ENCODE peak calls at places on chromosomes 12 and 14, in nine cellular contexts. One of them, this sample, is unnamed.

GRCh38 chr12:46794593-46795190 is 31.1 kb downstream of the SLC38A4 start:
- DNase-seq in thyroid gland: no peak
- DNase-seq in tibial artery: no peak
- DNase-seq in activated T-cell treated with anti-CD3 and anti-CD28 coated beads, Interleukin-2, amount 50 U/mL, for 72 hours: peak
- DNase-seq in hippocampal formation: no peak
- DNase-seq in NCI-H1694: no peak
- DNase-seq in activated CD4-positive, alpha-beta T cell treated with anti-CD3 and anti-CD28 coated beads, Interleukin-2, amount 10 ng/mL, durations not matched to agents 7 days and 5 days: no peak
- DNase-seq in psoas muscle: no peak
- DNase-seq in lower leg skin: no peak
- DNase-seq in this sample: no peak

GRCh38 chr12:53402871-53403270 is 20.8 kb upstream of the AMHR2 start:
- DNase-seq in thyroid gland: peak
- DNase-seq in tibial artery: no peak
- DNase-seq in activated T-cell treated with anti-CD3 and anti-CD28 coated beads, Interleukin-2, amount 50 U/mL, for 72 hours: no peak
- DNase-seq in hippocampal formation: no peak
- DNase-seq in NCI-H1694: no peak
- DNase-seq in activated CD4-positive, alpha-beta T cell treated with anti-CD3 and anti-CD28 coated beads, Interleukin-2, amount 10 ng/mL, durations not matched to agents 7 days and 5 days: no peak
- DNase-seq in psoas muscle: no peak
- DNase-seq in lower leg skin: no peak
- DNase-seq in this sample: no peak

GRCh38 chr12:52181757-52182156 is 10.1 kb downstream of the KRT80 start:
- DNase-seq in thyroid gland: no peak
- DNase-seq in tibial artery: no peak
- DNase-seq in activated T-cell treated with anti-CD3 and anti-CD28 coated beads, Interleukin-2, amount 50 U/mL, for 72 hours: no peak
- DNase-seq in hippocampal formation: no peak
- DNase-seq in NCI-H1694: peak
- DNase-seq in activated CD4-positive, alpha-beta T cell treated with anti-CD3 and anti-CD28 coated beads, Interleukin-2, amount 10 ng/mL, durations not matched to agents 7 days and 5 days: no peak
- DNase-seq in psoas muscle: no peak
- DNase-seq in lower leg skin: no peak
- DNase-seq in this sample: no peak

GRCh38 chr12:93302331-93303229 is 75.1 kb upstream of the NUDT4 start:
- DNase-seq in thyroid gland: peak
- DNase-seq in tibial artery: no peak
- DNase-seq in activated T-cell treated with anti-CD3 and anti-CD28 coated beads, Interleukin-2, amount 50 U/mL, for 72 hours: no peak
- DNase-seq in hippocampal formation: no peak
- DNase-seq in NCI-H1694: no peak
- DNase-seq in activated CD4-positive, alpha-beta T cell treated with anti-CD3 and anti-CD28 coated beads, Interleukin-2, amount 10 ng/mL, durations not matched to agents 7 days and 5 days: no peak
- DNase-seq in psoas muscle: peak
- DNase-seq in lower leg skin: no peak
- DNase-seq in this sample: no peak

GRCh38 chr12:52798003-52798670 is 2.2 kb upstream of the KRT3 start:
- DNase-seq in thyroid gland: no peak
- DNase-seq in tibial artery: no peak
- DNase-seq in activated T-cell treated with anti-CD3 and anti-CD28 coated beads, Interleukin-2, amount 50 U/mL, for 72 hours: no peak
- DNase-seq in hippocampal formation: no peak
- DNase-seq in NCI-H1694: no peak
- DNase-seq in activated CD4-positive, alpha-beta T cell treated with anti-CD3 and anti-CD28 coated beads, Interleukin-2, amount 10 ng/mL, durations not matched to agents 7 days and 5 days: no peak
- DNase-seq in psoas muscle: no peak
- DNase-seq in lower leg skin: no peak
- DNase-seq in this sample: no peak

GRCh38 chr14:97827746-97828145 is 1030.6 kb downstream of the VRK1 start:
- DNase-seq in thyroid gland: no peak
- DNase-seq in tibial artery: no peak
- DNase-seq in activated T-cell treated with anti-CD3 and anti-CD28 coated beads, Interleukin-2, amount 50 U/mL, for 72 hours: no peak
- DNase-seq in hippocampal formation: no peak
- DNase-seq in NCI-H1694: no peak
- DNase-seq in activated CD4-positive, alpha-beta T cell treated with anti-CD3 and anti-CD28 coated beads, Interleukin-2, amount 10 ng/mL, durations not matched to agents 7 days and 5 days: no peak
- DNase-seq in psoas muscle: no peak
- DNase-seq in lower leg skin: no peak
- DNase-seq in this sample: no peak

GRCh38 chr14:52031781-52032180 is 37.1 kb downstream of the NID2 start:
- DNase-seq in thyroid gland: peak
- DNase-seq in tibial artery: peak
- DNase-seq in activated T-cell treated with anti-CD3 and anti-CD28 coated beads, Interleukin-2, amount 50 U/mL, for 72 hours: no peak
- DNase-seq in hippocampal formation: no peak
- DNase-seq in NCI-H1694: no peak
- DNase-seq in activated CD4-positive, alpha-beta T cell treated with anti-CD3 and anti-CD28 coated beads, Interleukin-2, amount 10 ng/mL, durations not matched to agents 7 days and 5 days: no peak
- DNase-seq in psoas muscle: peak
- DNase-seq in lower leg skin: no peak
- DNase-seq in this sample: no peak

GRCh38 chr12:44317651-44318126 is 481.8 kb downstream of the TMEM117 start:
- DNase-seq in thyroid gland: no peak
- DNase-seq in tibial artery: no peak
- DNase-seq in activated T-cell treated with anti-CD3 and anti-CD28 coated beads, Interleukin-2, amount 50 U/mL, for 72 hours: no peak
- DNase-seq in hippocampal formation: no peak
- DNase-seq in NCI-H1694: peak
- DNase-seq in activated CD4-positive, alpha-beta T cell treated with anti-CD3 and anti-CD28 coated beads, Interleukin-2, amount 10 ng/mL, durations not matched to agents 7 days and 5 days: peak
- DNase-seq in psoas muscle: no peak
- DNase-seq in lower leg skin: no peak
- DNase-seq in this sample: no peak

GRCh38 chr12:127760996-127761395 is 506.0 kb upstream of the TMEM132C start:
- DNase-seq in thyroid gland: no peak
- DNase-seq in tibial artery: no peak
- DNase-seq in activated T-cell treated with anti-CD3 and anti-CD28 coated beads, Interleukin-2, amount 50 U/mL, for 72 hours: no peak
- DNase-seq in hippocampal formation: no peak
- DNase-seq in NCI-H1694: no peak
- DNase-seq in activated CD4-positive, alpha-beta T cell treated with anti-CD3 and anti-CD28 coated beads, Interleukin-2, amount 10 ng/mL, durations not matched to agents 7 days and 5 days: no peak
- DNase-seq in psoas muscle: no peak
- DNase-seq in lower leg skin: no peak
- DNase-seq in this sample: no peak

GRCh38 chr12:6383572-6384498 is at the start of gene LTBR:
- DNase-seq in thyroid gland: peak
- DNase-seq in tibial artery: peak
- DNase-seq in activated T-cell treated with anti-CD3 and anti-CD28 coated beads, Interleukin-2, amount 50 U/mL, for 72 hours: peak
- DNase-seq in hippocampal formation: no peak
- DNase-seq in NCI-H1694: no peak
- DNase-seq in activated CD4-positive, alpha-beta T cell treated with anti-CD3 and anti-CD28 coated beads, Interleukin-2, amount 10 ng/mL, durations not matched to agents 7 days and 5 days: no peak
- DNase-seq in psoas muscle: peak
- DNase-seq in lower leg skin: peak
- DNase-seq in this sample: peak

GRCh38 chr14:80456200-80456599 is 244.9 kb upstream of the DIO2 start:
- DNase-seq in thyroid gland: no peak
- DNase-seq in tibial artery: no peak
- DNase-seq in activated T-cell treated with anti-CD3 and anti-CD28 coated beads, Interleukin-2, amount 50 U/mL, for 72 hours: no peak
- DNase-seq in hippocampal formation: no peak
- DNase-seq in NCI-H1694: no peak
- DNase-seq in activated CD4-positive, alpha-beta T cell treated with anti-CD3 and anti-CD28 coated beads, Interleukin-2, amount 10 ng/mL, durations not matched to agents 7 days and 5 days: no peak
- DNase-seq in psoas muscle: no peak
- DNase-seq in lower leg skin: no peak
- DNase-seq in this sample: no peak

GRCh38 chr12:100823988-100824387 is 29.4 kb downstream of the ANO4 start:
- DNase-seq in thyroid gland: no peak
- DNase-seq in tibial artery: no peak
- DNase-seq in activated T-cell treated with anti-CD3 and anti-CD28 coated beads, Interleukin-2, amount 50 U/mL, for 72 hours: no peak
- DNase-seq in hippocampal formation: no peak
- DNase-seq in NCI-H1694: no peak
- DNase-seq in activated CD4-positive, alpha-beta T cell treated with anti-CD3 and anti-CD28 coated beads, Interleukin-2, amount 10 ng/mL, durations not matched to agents 7 days and 5 days: no peak
- DNase-seq in psoas muscle: no peak
- DNase-seq in lower leg skin: no peak
- DNase-seq in this sample: no peak

GRCh38 chr14:95758331-95758730 is 44.4 kb upstream of the TCL1A start:
- DNase-seq in thyroid gland: no peak
- DNase-seq in tibial artery: no peak
- DNase-seq in activated T-cell treated with anti-CD3 and anti-CD28 coated beads, Interleukin-2, amount 50 U/mL, for 72 hours: no peak
- DNase-seq in hippocampal formation: no peak
- DNase-seq in NCI-H1694: no peak
- DNase-seq in activated CD4-positive, alpha-beta T cell treated with anti-CD3 and anti-CD28 coated beads, Interleukin-2, amount 10 ng/mL, durations not matched to agents 7 days and 5 days: no peak
- DNase-seq in psoas muscle: no peak
- DNase-seq in lower leg skin: no peak
- DNase-seq in this sample: no peak

GRCh38 chr12:115313929-115314328 is 630.0 kb upstream of the TBX3 start:
- DNase-seq in thyroid gland: no peak
- DNase-seq in tibial artery: no peak
- DNase-seq in activated T-cell treated with anti-CD3 and anti-CD28 coated beads, Interleukin-2, amount 50 U/mL, for 72 hours: no peak
- DNase-seq in hippocampal formation: no peak
- DNase-seq in NCI-H1694: no peak
- DNase-seq in activated CD4-positive, alpha-beta T cell treated with anti-CD3 and anti-CD28 coated beads, Interleukin-2, amount 10 ng/mL, durations not matched to agents 7 days and 5 days: no peak
- DNase-seq in psoas muscle: no peak
- DNase-seq in lower leg skin: no peak
- DNase-seq in this sample: no peak

GRCh38 chr14:51442513-51443175 is 202.6 kb downstream of the TMX1 start:
- DNase-seq in thyroid gland: no peak
- DNase-seq in tibial artery: no peak
- DNase-seq in activated T-cell treated with anti-CD3 and anti-CD28 coated beads, Interleukin-2, amount 50 U/mL, for 72 hours: no peak
- DNase-seq in hippocampal formation: no peak
- DNase-seq in NCI-H1694: no peak
- DNase-seq in activated CD4-positive, alpha-beta T cell treated with anti-CD3 and anti-CD28 coated beads, Interleukin-2, amount 10 ng/mL, durations not matched to agents 7 days and 5 days: no peak
- DNase-seq in psoas muscle: no peak
- DNase-seq in lower leg skin: no peak
- DNase-seq in this sample: no peak

GRCh38 chr14:92622311-92622710 is 108.7 kb downstream of the RIN3 start:
- DNase-seq in thyroid gland: no peak
- DNase-seq in tibial artery: no peak
- DNase-seq in activated T-cell treated with anti-CD3 and anti-CD28 coated beads, Interleukin-2, amount 50 U/mL, for 72 hours: no peak
- DNase-seq in hippocampal formation: no peak
- DNase-seq in NCI-H1694: no peak
- DNase-seq in activated CD4-positive, alpha-beta T cell treated with anti-CD3 and anti-CD28 coated beads, Interleukin-2, amount 10 ng/mL, durations not matched to agents 7 days and 5 days: no peak
- DNase-seq in psoas muscle: no peak
- DNase-seq in lower leg skin: no peak
- DNase-seq in this sample: no peak

GRCh38 chr14:98136019-98136418 is 1136.0 kb downstream of the BCL11B start:
- DNase-seq in thyroid gland: no peak
- DNase-seq in tibial artery: no peak
- DNase-seq in activated T-cell treated with anti-CD3 and anti-CD28 coated beads, Interleukin-2, amount 50 U/mL, for 72 hours: peak
- DNase-seq in hippocampal formation: no peak
- DNase-seq in NCI-H1694: no peak
- DNase-seq in activated CD4-positive, alpha-beta T cell treated with anti-CD3 and anti-CD28 coated beads, Interleukin-2, amount 10 ng/mL, durations not matched to agents 7 days and 5 days: peak
- DNase-seq in psoas muscle: no peak
- DNase-seq in lower leg skin: no peak
- DNase-seq in this sample: no peak

GRCh38 chr12:113683566-113683965 is 211.9 kb upstream of the LHX5 start:
- DNase-seq in thyroid gland: no peak
- DNase-seq in tibial artery: no peak
- DNase-seq in activated T-cell treated with anti-CD3 and anti-CD28 coated beads, Interleukin-2, amount 50 U/mL, for 72 hours: no peak
- DNase-seq in hippocampal formation: no peak
- DNase-seq in NCI-H1694: peak
- DNase-seq in activated CD4-positive, alpha-beta T cell treated with anti-CD3 and anti-CD28 coated beads, Interleukin-2, amount 10 ng/mL, durations not matched to agents 7 days and 5 days: no peak
- DNase-seq in psoas muscle: no peak
- DNase-seq in lower leg skin: no peak
- DNase-seq in this sample: no peak

GRCh38 chr12:51694146-51694545 is 103.1 kb downstream of the SCN8A start:
- DNase-seq in thyroid gland: no peak
- DNase-seq in tibial artery: no peak
- DNase-seq in activated T-cell treated with anti-CD3 and anti-CD28 coated beads, Interleukin-2, amount 50 U/mL, for 72 hours: no peak
- DNase-seq in hippocampal formation: no peak
- DNase-seq in NCI-H1694: no peak
- DNase-seq in activated CD4-positive, alpha-beta T cell treated with anti-CD3 and anti-CD28 coated beads, Interleukin-2, amount 10 ng/mL, durations not matched to agents 7 days and 5 days: no peak
- DNase-seq in psoas muscle: no peak
- DNase-seq in lower leg skin: no peak
- DNase-seq in this sample: no peak

GRCh38 chr14:85471744-85472143 is 58.2 kb upstream of the FLRT2 start:
- DNase-seq in thyroid gland: peak
- DNase-seq in tibial artery: no peak
- DNase-seq in activated T-cell treated with anti-CD3 and anti-CD28 coated beads, Interleukin-2, amount 50 U/mL, for 72 hours: no peak
- DNase-seq in hippocampal formation: no peak
- DNase-seq in NCI-H1694: no peak
- DNase-seq in activated CD4-positive, alpha-beta T cell treated with anti-CD3 and anti-CD28 coated beads, Interleukin-2, amount 10 ng/mL, durations not matched to agents 7 days and 5 days: no peak
- DNase-seq in psoas muscle: no peak
- DNase-seq in lower leg skin: no peak
- DNase-seq in this sample: no peak

GRCh38 chr14:73752297-73752992 is 38.3 kb upstream of the PNMA1 start:
- DNase-seq in thyroid gland: peak
- DNase-seq in tibial artery: peak
- DNase-seq in activated T-cell treated with anti-CD3 and anti-CD28 coated beads, Interleukin-2, amount 50 U/mL, for 72 hours: no peak
- DNase-seq in hippocampal formation: no peak
- DNase-seq in NCI-H1694: peak
- DNase-seq in activated CD4-positive, alpha-beta T cell treated with anti-CD3 and anti-CD28 coated beads, Interleukin-2, amount 10 ng/mL, durations not matched to agents 7 days and 5 days: peak
- DNase-seq in psoas muscle: peak
- DNase-seq in lower leg skin: peak
- DNase-seq in this sample: no peak

GRCh38 chr12:109998241-109998903 is 858 bp upstream of the ANKRD13A start:
- DNase-seq in thyroid gland: no peak
- DNase-seq in tibial artery: no peak
- DNase-seq in activated T-cell treated with anti-CD3 and anti-CD28 coated beads, Interleukin-2, amount 50 U/mL, for 72 hours: no peak
- DNase-seq in hippocampal formation: no peak
- DNase-seq in NCI-H1694: no peak
- DNase-seq in activated CD4-positive, alpha-beta T cell treated with anti-CD3 and anti-CD28 coated beads, Interleukin-2, amount 10 ng/mL, durations not matched to agents 7 days and 5 days: no peak
- DNase-seq in psoas muscle: no peak
- DNase-seq in lower leg skin: no peak
- DNase-seq in this sample: no peak

GRCh38 chr12:49231881-49232650 is 32.8 kb upstream of the TUBA1C start:
- DNase-seq in thyroid gland: no peak
- DNase-seq in tibial artery: peak
- DNase-seq in activated T-cell treated with anti-CD3 and anti-CD28 coated beads, Interleukin-2, amount 50 U/mL, for 72 hours: no peak
- DNase-seq in hippocampal formation: no peak
- DNase-seq in NCI-H1694: peak
- DNase-seq in activated CD4-positive, alpha-beta T cell treated with anti-CD3 and anti-CD28 coated beads, Interleukin-2, amount 10 ng/mL, durations not matched to agents 7 days and 5 days: no peak
- DNase-seq in psoas muscle: no peak
- DNase-seq in lower leg skin: no peak
- DNase-seq in this sample: peak

GRCh38 chr14:59679872-59680271 is 103.3 kb upstream of the CCDC175 start:
- DNase-seq in thyroid gland: peak
- DNase-seq in tibial artery: peak
- DNase-seq in activated T-cell treated with anti-CD3 and anti-CD28 coated beads, Interleukin-2, amount 50 U/mL, for 72 hours: no peak
- DNase-seq in hippocampal formation: peak
- DNase-seq in NCI-H1694: no peak
- DNase-seq in activated CD4-positive, alpha-beta T cell treated with anti-CD3 and anti-CD28 coated beads, Interleukin-2, amount 10 ng/mL, durations not matched to agents 7 days and 5 days: no peak
- DNase-seq in psoas muscle: no peak
- DNase-seq in lower leg skin: peak
- DNase-seq in this sample: no peak

GRCh38 chr12:110281549-110282342 is 699 bp downstream of the ATP2A2 start:
- DNase-seq in thyroid gland: peak
- DNase-seq in tibial artery: peak
- DNase-seq in activated T-cell treated with anti-CD3 and anti-CD28 coated beads, Interleukin-2, amount 50 U/mL, for 72 hours: peak
- DNase-seq in hippocampal formation: no peak
- DNase-seq in NCI-H1694: no peak
- DNase-seq in activated CD4-positive, alpha-beta T cell treated with anti-CD3 and anti-CD28 coated beads, Interleukin-2, amount 10 ng/mL, durations not matched to agents 7 days and 5 days: peak
- DNase-seq in psoas muscle: peak
- DNase-seq in lower leg skin: peak
- DNase-seq in this sample: peak

GRCh38 chr14:70186826-70187483 is 1.8 kb downstream of the SLC8A3 start:
- DNase-seq in thyroid gland: no peak
- DNase-seq in tibial artery: no peak
- DNase-seq in activated T-cell treated with anti-CD3 and anti-CD28 coated beads, Interleukin-2, amount 50 U/mL, for 72 hours: peak
- DNase-seq in hippocampal formation: no peak
- DNase-seq in NCI-H1694: peak
- DNase-seq in activated CD4-positive, alpha-beta T cell treated with anti-CD3 and anti-CD28 coated beads, Interleukin-2, amount 10 ng/mL, durations not matched to agents 7 days and 5 days: no peak
- DNase-seq in psoas muscle: peak
- DNase-seq in lower leg skin: no peak
- DNase-seq in this sample: no peak

GRCh38 chr12:58502236-58502635 is 418.1 kb downstream of the LRIG3 start:
- DNase-seq in thyroid gland: no peak
- DNase-seq in tibial artery: no peak
- DNase-seq in activated T-cell treated with anti-CD3 and anti-CD28 coated beads, Interleukin-2, amount 50 U/mL, for 72 hours: no peak
- DNase-seq in hippocampal formation: no peak
- DNase-seq in NCI-H1694: peak
- DNase-seq in activated CD4-positive, alpha-beta T cell treated with anti-CD3 and anti-CD28 coated beads, Interleukin-2, amount 10 ng/mL, durations not matched to agents 7 days and 5 days: no peak
- DNase-seq in psoas muscle: no peak
- DNase-seq in lower leg skin: no peak
- DNase-seq in this sample: peak

GRCh38 chr12:58583541-58583940 is 336.8 kb downstream of the LRIG3 start:
- DNase-seq in thyroid gland: no peak
- DNase-seq in tibial artery: no peak
- DNase-seq in activated T-cell treated with anti-CD3 and anti-CD28 coated beads, Interleukin-2, amount 50 U/mL, for 72 hours: no peak
- DNase-seq in hippocampal formation: no peak
- DNase-seq in NCI-H1694: no peak
- DNase-seq in activated CD4-positive, alpha-beta T cell treated with anti-CD3 and anti-CD28 coated beads, Interleukin-2, amount 10 ng/mL, durations not matched to agents 7 days and 5 days: no peak
- DNase-seq in psoas muscle: peak
- DNase-seq in lower leg skin: peak
- DNase-seq in this sample: no peak

GRCh38 chr14:20682435-20683124 is 1.8 kb upstream of the RNASE4 start:
- DNase-seq in thyroid gland: peak
- DNase-seq in tibial artery: peak
- DNase-seq in activated T-cell treated with anti-CD3 and anti-CD28 coated beads, Interleukin-2, amount 50 U/mL, for 72 hours: peak
- DNase-seq in hippocampal formation: peak
- DNase-seq in NCI-H1694: peak
- DNase-seq in activated CD4-positive, alpha-beta T cell treated with anti-CD3 and anti-CD28 coated beads, Interleukin-2, amount 10 ng/mL, durations not matched to agents 7 days and 5 days: peak
- DNase-seq in psoas muscle: peak
- DNase-seq in lower leg skin: peak
- DNase-seq in this sample: peak

GRCh38 chr12:78260976-78261375 is 430.3 kb downstream of the NAV3 start:
- DNase-seq in thyroid gland: no peak
- DNase-seq in tibial artery: no peak
- DNase-seq in activated T-cell treated with anti-CD3 and anti-CD28 coated beads, Interleukin-2, amount 50 U/mL, for 72 hours: no peak
- DNase-seq in hippocampal formation: no peak
- DNase-seq in NCI-H1694: no peak
- DNase-seq in activated CD4-positive, alpha-beta T cell treated with anti-CD3 and anti-CD28 coated beads, Interleukin-2, amount 10 ng/mL, durations not matched to agents 7 days and 5 days: no peak
- DNase-seq in psoas muscle: no peak
- DNase-seq in lower leg skin: no peak
- DNase-seq in this sample: no peak

GRCh38 chr12:48816148-48816854 is 2.0 kb upstream of the CACNB3 start:
- DNase-seq in thyroid gland: peak
- DNase-seq in tibial artery: no peak
- DNase-seq in activated T-cell treated with anti-CD3 and anti-CD28 coated beads, Interleukin-2, amount 50 U/mL, for 72 hours: no peak
- DNase-seq in hippocampal formation: no peak
- DNase-seq in NCI-H1694: no peak
- DNase-seq in activated CD4-positive, alpha-beta T cell treated with anti-CD3 and anti-CD28 coated beads, Interleukin-2, amount 10 ng/mL, durations not matched to agents 7 days and 5 days: no peak
- DNase-seq in psoas muscle: no peak
- DNase-seq in lower leg skin: no peak
- DNase-seq in this sample: no peak

This sample was measured in globus pallidus.